ENCODE peak calls at places on chromosome 5, in four cellular contexts. D, Q, O and A are unnamed samples. For H3K4me1, the result is how much of the 10 kb centered on the place peaks cover.

GRCh38 chr5:169577966-169578365 is 5.6 kb upstream of the SPDL1 start:
- DNase-seq in D (no peak), Q (no peak), O (peak), A (no peak)

GRCh38 chr5:132369471-132370240 is at the start of gene SLC22A5:
- DNase-seq in D (peak), Q (peak), O (peak), A (peak)

GRCh38 chr5:135505973-135506372 is 29.8 kb downstream of the NEUROG1 start:
- DNase-seq in D (no peak), Q (peak), O (no peak), A (no peak)

GRCh38 chr5:69517763-69518212 is 25.2 kb downstream of the OCLN start:
- DNase-seq in D (peak), Q (peak), O (no peak), A (no peak)

GRCh38 chr5:150777685-150778084 is 872 bp upstream of the SMIM3 start:
- DNase-seq in D (no peak), Q (no peak), O (no peak), A (no peak)

GRCh38 chr5:64947031-64947430 is 178.3 kb downstream of the CWC27 start:
- DNase-seq in D (no peak), Q (peak), O (peak), A (no peak)

GRCh38 chr5:72177538-72177937 is 70.3 kb downstream of the MAP1B start:
- DNase-seq in D (no peak), Q (no peak), O (no peak), A (no peak)

GRCh38 chr5:148910686-148911361 is 84.4 kb downstream of the ADRB2 start:
- DNase-seq in D (peak), Q (peak), O (no peak), A (no peak)

GRCh38 chr5:27472000-27472763 is 433.8 kb upstream of the CDH9 start:
- DNase-seq in D (no peak), Q (peak), O (peak), A (no peak)

GRCh38 chr5:3027185-3027865 is 275.8 kb upstream of the IRX2 start:
- DNase-seq in D (no peak), Q (no peak), O (no peak), A (peak)

GRCh38 chr5:4233671-4234070 is 638.0 kb downstream of the IRX1 start:
- DNase-seq in D (no peak), Q (no peak), O (no peak), A (no peak)

GRCh38 chr5:164306662-164307061 is 801.2 kb downstream of the MAT2B start:
- DNase-seq in D (no peak), Q (peak), O (no peak), A (no peak)

GRCh38 chr5:161734741-161735140 is 49.2 kb downstream of the GABRA6 start:
- DNase-seq in D (no peak), Q (no peak), O (no peak), A (no peak)

GRCh38 chr5:38029431-38030065 is 189.7 kb upstream of the GDNF start:
- DNase-seq in D (no peak), Q (no peak), O (no peak), A (no peak)

GRCh38 chr5:36158144-36158543 is 6.2 kb downstream of the SKP2 start:
- DNase-seq in D (no peak), Q (peak), O (peak), A (no peak)

GRCh38 chr5:138955013-138955660 is 80.0 kb upstream of the LRRTM2 start:
- DNase-seq in D (no peak), Q (peak), O (no peak), A (peak)

GRCh38 chr5:98904786-98905185 is 24.0 kb downstream of the CHD1 start:
- DNase-seq in D (no peak), Q (peak), O (no peak), A (no peak)

GRCh38 chr5:93578813-93579560 is 2.0 kb downstream of the NR2F1-AS1 start:
- DNase-seq in D (no peak), Q (peak), O (no peak), A (no peak)

GRCh38 chr5:10441992-10442435 is 335 bp downstream of the ROPN1L start:
- DNase-seq in D (no peak), Q (no peak), O (peak), A (no peak)

GRCh38 chr5:32325067-32325466 is 12.3 kb upstream of the MTMR12 start:
- DNase-seq in D (no peak), Q (peak), O (no peak), A (no peak)

GRCh38 chr5:67693956-67694564 is 497.5 kb upstream of the CD180 start:
- DNase-seq in D (peak), Q (no peak), O (peak), A (no peak)

GRCh38 chr5:124764992-124765611 is 18.7 kb upstream of the ZNF608 start:
- DNase-seq in D (peak), Q (no peak), O (no peak), A (no peak)

GRCh38 chr5:142770650-142771609 is 753 bp downstream of the ARHGAP26 start:
- DNase-seq in D (peak), Q (no peak), O (peak), A (peak)

GRCh38 chr5:14783689-14784088 is 87.9 kb downstream of the ANKH start:
- DNase-seq in D (no peak), Q (no peak), O (no peak), A (no peak)

GRCh38 chr5:54518146-54519082 is 855 bp downstream of the SNX18 start:
- DNase-seq in D (peak), Q (peak), O (peak), A (peak)

GRCh38 chr5:90878549-90879196 is 320.1 kb downstream of the ADGRV1 start:
- DNase-seq in D (peak), Q (peak), O (no peak), A (no peak)

GRCh38 chr5:123705741-123706140 is 193.8 kb downstream of the CSNK1G3 start:
- DNase-seq in D (no peak), Q (peak), O (no peak), A (no peak)

GRCh38 chr5:135490245-135491037 is 38.3 kb upstream of the TIFAB start:
- DNase-seq in D (no peak), Q (no peak), O (peak), A (no peak)

GRCh38 chr5:158060216-158060615 is 201.3 kb upstream of the CLINT1 start:
- DNase-seq in D (no peak), Q (no peak), O (no peak), A (no peak)

GRCh38 chr5:66724740-66725139 is 128.5 kb downstream of the MAST4 start:
- DNase-seq in D (no peak), Q (no peak), O (no peak), A (no peak)

GRCh38 chr5:97778451-97778850 is 595.4 kb upstream of the RIOK2 start:
- DNase-seq in D (no peak), Q (peak), O (no peak), A (no peak)

GRCh38 chr5:24804221-24804681 is 159.5 kb upstream of the CDH10 start:
- DNase-seq in D (no peak), Q (no peak), O (no peak), A (no peak)

GRCh38 chr5:172910828-172911627 is 48.2 kb upstream of the RPL26L1 start:
- DNase-seq in D (peak), Q (peak), O (no peak), A (no peak)

GRCh38 chr5:123051206-123051605 is 14.7 kb upstream of the PPIC start:
- DNase-seq in D (no peak), Q (no peak), O (no peak), A (no peak)

GRCh38 chr5:31361234-31361633 is 167.7 kb downstream of the CDH6 start:
- DNase-seq in D (no peak), Q (peak), O (no peak), A (no peak)

GRCh38 chr5:173010547-173011464 is 27.2 kb downstream of the ATP6V0E1 start:
- DNase-seq in D (peak), Q (peak), O (peak), A (no peak)

GRCh38 chr5:97629281-97629680 is 446.2 kb upstream of the RIOK2 start:
- DNase-seq in D (peak), Q (peak), O (no peak), A (peak)

GRCh38 chr5:56827923-56828322 is 12.6 kb downstream of the MAP3K1 start:
- DNase-seq in D (no peak), Q (no peak), O (no peak), A (no peak)
- H3K4me1 ChIP-seq in D (under half), Q (under half), O (half or more), A (under half)

DNA sequence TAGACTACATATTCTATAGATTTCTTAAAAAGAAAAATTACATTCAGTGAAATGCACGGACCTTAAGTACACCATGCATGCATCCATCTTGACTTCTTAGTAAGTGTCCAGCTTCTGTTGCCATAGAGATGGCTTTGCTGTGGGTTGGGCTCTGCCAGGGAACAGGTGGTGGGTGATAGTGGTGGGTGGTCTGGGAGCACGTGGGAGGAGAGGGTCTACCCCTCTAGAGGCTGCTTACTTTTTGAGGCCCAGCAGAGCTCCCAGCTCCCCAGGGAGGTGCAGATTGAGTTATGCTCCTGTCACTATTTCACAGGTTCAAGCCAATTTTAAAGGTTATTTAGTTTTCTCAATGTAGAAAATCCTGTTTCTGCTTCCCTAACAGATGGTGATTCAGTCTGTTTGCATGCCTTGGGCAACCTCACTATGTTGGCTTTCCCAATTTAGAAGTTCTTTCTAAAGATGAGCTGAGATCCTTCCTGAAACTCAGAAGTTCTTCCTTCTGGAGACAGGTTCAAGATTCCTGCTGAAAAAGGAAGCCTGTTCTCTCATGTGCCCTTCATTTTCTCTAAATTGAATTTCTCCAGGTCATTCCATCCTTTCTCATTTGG is 107.4 kb upstream of the LHFPL2 start:
- DNase-seq in D (no peak), Q (peak), O (no peak), A (no peak)
- TF ChIP-seq CTCF in D (no peak), Q (no peak), O (no peak), A (no peak)

DNA sequence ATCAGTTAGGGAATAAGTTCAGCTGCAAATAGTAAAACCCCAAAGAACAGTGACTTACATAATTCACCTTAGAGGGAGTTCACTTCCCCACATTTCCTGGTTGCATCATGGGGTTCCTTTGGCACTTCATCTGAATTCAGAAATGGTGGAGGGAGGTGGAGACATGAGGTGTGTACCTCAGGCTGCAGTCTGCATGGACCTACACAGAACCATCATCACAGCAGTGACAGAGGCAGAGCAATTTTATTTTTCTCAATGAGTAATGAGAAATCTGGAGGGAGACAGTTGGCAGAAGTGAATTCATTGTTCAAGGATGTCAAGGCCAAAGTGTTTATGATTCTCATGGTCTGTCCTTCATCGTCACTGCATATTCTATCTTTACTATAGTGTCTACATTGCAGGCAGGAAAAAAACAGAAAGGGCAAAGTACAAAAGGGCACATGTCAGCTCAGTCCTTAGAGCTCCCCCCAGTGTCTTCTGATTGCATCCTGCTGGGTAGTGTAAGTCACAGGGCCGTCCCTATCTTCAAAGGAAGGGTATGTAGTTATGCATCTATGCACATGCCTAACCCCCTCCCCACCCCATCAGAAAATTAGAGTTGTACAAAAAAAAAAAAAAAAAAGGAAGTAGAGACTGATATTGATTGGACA is 132.8 kb upstream of the APC start:
- DNase-seq in D (no peak), Q (no peak), O (peak), A (no peak)
- H3K4me1 ChIP-seq in D (under half), Q (under half), O (under half), A (under half)

DNA sequence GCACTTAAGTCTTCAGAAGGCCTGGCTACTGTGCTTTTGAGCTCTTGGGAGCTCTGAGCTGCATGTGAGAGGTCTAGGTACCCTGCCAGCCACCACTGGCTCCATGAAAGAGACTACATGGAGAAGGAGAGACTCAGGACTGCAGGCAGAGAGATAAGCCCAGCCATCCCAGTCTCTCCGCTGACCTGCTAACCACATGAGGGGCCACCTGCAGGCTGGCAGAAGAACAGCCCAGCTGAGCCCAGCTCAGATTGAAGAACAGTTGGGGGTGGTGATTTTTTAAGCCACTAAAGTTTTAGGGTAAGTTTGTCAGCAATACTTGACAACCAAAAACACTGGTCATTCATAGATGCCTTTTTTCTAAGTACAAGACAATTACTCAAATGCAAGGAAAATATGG is 205.0 kb upstream of the PRDM9 start:
- DNase-seq in D (no peak), Q (no peak), O (no peak), A (no peak)
- TF ChIP-seq CTCF in D (no peak), Q (no peak), O (no peak), A (no peak)

DNA sequence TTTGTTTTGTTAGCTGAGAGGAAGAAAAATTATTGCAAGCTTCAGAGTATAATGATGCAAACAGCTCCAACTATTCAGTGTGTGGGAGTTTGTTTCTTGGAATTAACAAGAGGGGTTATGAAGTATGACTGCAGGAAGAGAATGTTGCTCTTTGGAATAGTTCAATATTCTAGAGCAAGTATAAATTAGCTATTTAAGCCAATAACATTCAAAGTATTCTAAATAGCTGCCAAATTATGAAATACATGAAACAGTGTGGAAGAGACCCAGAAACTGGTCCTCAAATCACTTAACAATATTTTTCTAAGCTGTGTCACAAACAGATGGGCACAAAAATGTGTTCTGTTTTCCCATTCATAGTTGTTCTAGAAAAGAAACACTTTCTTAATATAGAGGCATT is 48.9 kb upstream of the SLCO6A1 start:
- DNase-seq in D (no peak), Q (no peak), O (no peak), A (no peak)
- H3K4me1 ChIP-seq in D (under half), Q (under half), O (under half), A (under half)

DNA sequence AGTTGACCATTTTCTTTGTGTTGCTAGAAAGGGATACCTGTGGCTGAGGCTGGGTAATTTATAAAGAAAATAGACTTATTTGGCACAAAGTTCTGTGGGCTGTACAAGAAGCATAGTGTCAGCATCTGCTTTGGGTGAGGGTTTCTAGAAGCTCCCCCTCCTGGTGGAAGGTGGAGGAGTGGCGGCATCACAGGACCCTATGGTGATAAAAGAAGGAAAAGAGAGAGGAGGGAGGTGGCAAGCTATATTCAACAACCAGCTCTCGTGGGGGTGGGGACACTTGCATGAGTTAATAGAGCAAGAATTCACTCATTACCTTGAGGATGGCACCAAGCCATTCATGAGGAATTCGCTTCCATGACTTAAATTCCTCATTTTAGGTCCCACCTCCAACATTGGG is 2041.4 kb upstream of the CDH9 start:
- DNase-seq in D (no peak), Q (no peak), O (no peak), A (no peak)
- TF ChIP-seq CTCF in D (no peak), Q (no peak), O (no peak), A (no peak)